ENCODE peak calls at places on chromosomes 7 and 10, in five cellular contexts. One of them, this sample, is unnamed.
A peak's percentile ranks its signal among the peaks of the same experiment; 100 is the strongest.

GRCh38 chr10:130333185-130333584 is 197.0 kb downstream of the GLRX3 start:
- DNase-seq in H54: no peak
- DNase-seq in cardiac fibroblast: no peak
- DNase-seq in stimulated activated CD8-positive, alpha-beta memory T cell treated with anti-CD3 and anti-CD28 coated beads, Interleukin-15, amount 100 ng/mL, for 24 hours: no peak
- DNase-seq in lower lobe of right lung: no peak
- DNase-seq in this sample: no peak

GRCh38 chr7:84210301-84210700 is 15.7 kb upstream of the SEMA3A start:
- DNase-seq in H54: no peak
- DNase-seq in cardiac fibroblast: no peak
- DNase-seq in stimulated activated CD8-positive, alpha-beta memory T cell treated with anti-CD3 and anti-CD28 coated beads, Interleukin-15, amount 100 ng/mL, for 24 hours: no peak
- DNase-seq in lower lobe of right lung: no peak
- DNase-seq in this sample: no peak

GRCh38 chr7:140209866-140210609 is 33.3 kb upstream of the KDM7A start:
- DNase-seq in H54: no peak
- DNase-seq in cardiac fibroblast: no peak
- DNase-seq in stimulated activated CD8-positive, alpha-beta memory T cell treated with anti-CD3 and anti-CD28 coated beads, Interleukin-15, amount 100 ng/mL, for 24 hours: no peak
- DNase-seq in lower lobe of right lung: peak; percentile 61
- DNase-seq in this sample: no peak

GRCh38 chr7:2573747-2574146 is 15.0 kb downstream of the IQCE start:
- DNase-seq in H54: no peak
- DNase-seq in cardiac fibroblast: no peak
- DNase-seq in stimulated activated CD8-positive, alpha-beta memory T cell treated with anti-CD3 and anti-CD28 coated beads, Interleukin-15, amount 100 ng/mL, for 24 hours: no peak
- DNase-seq in lower lobe of right lung: no peak
- DNase-seq in this sample: no peak

GRCh38 chr10:102408728-102409603 is 9.6 kb downstream of the PSD start:
- DNase-seq in H54: no peak
- DNase-seq in cardiac fibroblast: no peak
- DNase-seq in stimulated activated CD8-positive, alpha-beta memory T cell treated with anti-CD3 and anti-CD28 coated beads, Interleukin-15, amount 100 ng/mL, for 24 hours: peak; percentile 52
- DNase-seq in lower lobe of right lung: peak; percentile 47
- DNase-seq in this sample: no peak

GRCh38 chr7:130988443-130988842 is 254.4 kb upstream of the KLF14 start:
- DNase-seq in H54: no peak
- DNase-seq in cardiac fibroblast: peak; percentile 47
- DNase-seq in stimulated activated CD8-positive, alpha-beta memory T cell treated with anti-CD3 and anti-CD28 coated beads, Interleukin-15, amount 100 ng/mL, for 24 hours: no peak
- DNase-seq in lower lobe of right lung: no peak
- DNase-seq in this sample: no peak

GRCh38 chr7:106016331-106016730 is 53.3 kb downstream of the CDHR3 start:
- DNase-seq in H54: no peak
- DNase-seq in cardiac fibroblast: no peak
- DNase-seq in stimulated activated CD8-positive, alpha-beta memory T cell treated with anti-CD3 and anti-CD28 coated beads, Interleukin-15, amount 100 ng/mL, for 24 hours: no peak
- DNase-seq in lower lobe of right lung: no peak
- DNase-seq in this sample: no peak

GRCh38 chr10:57218382-57218781 is 857.3 kb upstream of the ZWINT start:
- DNase-seq in H54: no peak
- DNase-seq in cardiac fibroblast: no peak
- DNase-seq in stimulated activated CD8-positive, alpha-beta memory T cell treated with anti-CD3 and anti-CD28 coated beads, Interleukin-15, amount 100 ng/mL, for 24 hours: no peak
- DNase-seq in lower lobe of right lung: no peak
- DNase-seq in this sample: no peak

GRCh38 chr10:74926791-74927585 is 100.6 kb downstream of the KAT6B start:
- DNase-seq in H54: no peak
- DNase-seq in cardiac fibroblast: no peak
- DNase-seq in stimulated activated CD8-positive, alpha-beta memory T cell treated with anti-CD3 and anti-CD28 coated beads, Interleukin-15, amount 100 ng/mL, for 24 hours: no peak
- DNase-seq in lower lobe of right lung: no peak
- DNase-seq in this sample: no peak

GRCh38 chr10:49299816-49300139 is 808 bp downstream of the C10orf71 start:
- DNase-seq in H54: no peak
- DNase-seq in cardiac fibroblast: no peak
- DNase-seq in stimulated activated CD8-positive, alpha-beta memory T cell treated with anti-CD3 and anti-CD28 coated beads, Interleukin-15, amount 100 ng/mL, for 24 hours: no peak
- DNase-seq in lower lobe of right lung: no peak
- DNase-seq in this sample: no peak

GRCh38 chr7:149144996-149145850 is 2.0 kb upstream of the ZNF398 start:
- DNase-seq in H54: no peak
- DNase-seq in cardiac fibroblast: no peak
- DNase-seq in stimulated activated CD8-positive, alpha-beta memory T cell treated with anti-CD3 and anti-CD28 coated beads, Interleukin-15, amount 100 ng/mL, for 24 hours: no peak
- DNase-seq in lower lobe of right lung: no peak
- DNase-seq in this sample: no peak

GRCh38 chr10:130554701-130555410 is 418.7 kb downstream of the GLRX3 start:
- DNase-seq in H54: no peak
- DNase-seq in cardiac fibroblast: no peak
- DNase-seq in stimulated activated CD8-positive, alpha-beta memory T cell treated with anti-CD3 and anti-CD28 coated beads, Interleukin-15, amount 100 ng/mL, for 24 hours: no peak
- DNase-seq in lower lobe of right lung: no peak
- DNase-seq in this sample: no peak

GRCh38 chr10:44352316-44353127 is 32.4 kb downstream of the CXCL12 start:
- DNase-seq in H54: no peak
- DNase-seq in cardiac fibroblast: peak; percentile 64
- DNase-seq in stimulated activated CD8-positive, alpha-beta memory T cell treated with anti-CD3 and anti-CD28 coated beads, Interleukin-15, amount 100 ng/mL, for 24 hours: no peak
- DNase-seq in lower lobe of right lung: no peak
- DNase-seq in this sample: no peak

GRCh38 chr7:151518781-151519044 is 982 bp downstream of the RHEB start:
- DNase-seq in H54: no peak
- DNase-seq in cardiac fibroblast: no peak
- DNase-seq in stimulated activated CD8-positive, alpha-beta memory T cell treated with anti-CD3 and anti-CD28 coated beads, Interleukin-15, amount 100 ng/mL, for 24 hours: no peak
- DNase-seq in lower lobe of right lung: no peak
- DNase-seq in this sample: no peak

GRCh38 chr7:85119934-85120333 is 66.9 kb downstream of the SEMA3D start:
- DNase-seq in H54: no peak
- DNase-seq in cardiac fibroblast: no peak
- DNase-seq in stimulated activated CD8-positive, alpha-beta memory T cell treated with anti-CD3 and anti-CD28 coated beads, Interleukin-15, amount 100 ng/mL, for 24 hours: no peak
- DNase-seq in lower lobe of right lung: no peak
- DNase-seq in this sample: no peak

GRCh38 chr7:66779669-66780408 is 39.3 kb downstream of the RABGEF1 start:
- DNase-seq in H54: peak; percentile 12
- DNase-seq in cardiac fibroblast: peak; percentile 72
- DNase-seq in stimulated activated CD8-positive, alpha-beta memory T cell treated with anti-CD3 and anti-CD28 coated beads, Interleukin-15, amount 100 ng/mL, for 24 hours: no peak
- DNase-seq in lower lobe of right lung: no peak
- DNase-seq in this sample: no peak

GRCh38 chr7:25940086-25940906 is 211.7 kb upstream of the NFE2L3 start:
- DNase-seq in H54: no peak
- DNase-seq in cardiac fibroblast: no peak
- DNase-seq in stimulated activated CD8-positive, alpha-beta memory T cell treated with anti-CD3 and anti-CD28 coated beads, Interleukin-15, amount 100 ng/mL, for 24 hours: no peak
- DNase-seq in lower lobe of right lung: no peak
- DNase-seq in this sample: no peak

GRCh38 chr7:143405158-143405557 is 3.5 kb downstream of the EPHA1 start:
- DNase-seq in H54: no peak
- DNase-seq in cardiac fibroblast: no peak
- DNase-seq in stimulated activated CD8-positive, alpha-beta memory T cell treated with anti-CD3 and anti-CD28 coated beads, Interleukin-15, amount 100 ng/mL, for 24 hours: no peak
- DNase-seq in lower lobe of right lung: no peak
- DNase-seq in this sample: no peak

GRCh38 chr7:33773053-33773452 is 132.3 kb upstream of the BMPER start:
- DNase-seq in H54: peak; percentile 47
- DNase-seq in cardiac fibroblast: peak; percentile 86
- DNase-seq in stimulated activated CD8-positive, alpha-beta memory T cell treated with anti-CD3 and anti-CD28 coated beads, Interleukin-15, amount 100 ng/mL, for 24 hours: no peak
- DNase-seq in lower lobe of right lung: no peak
- DNase-seq in this sample: peak; percentile 10

GRCh38 chr10:122126763-122127659 is 138.0 kb downstream of the TACC2 start:
- DNase-seq in H54: peak; percentile 52
- DNase-seq in cardiac fibroblast: peak; percentile 90
- DNase-seq in stimulated activated CD8-positive, alpha-beta memory T cell treated with anti-CD3 and anti-CD28 coated beads, Interleukin-15, amount 100 ng/mL, for 24 hours: no peak
- DNase-seq in lower lobe of right lung: no peak
- DNase-seq in this sample: peak; percentile 85

GRCh38 chr7:99108615-99109014 is 35.3 kb downstream of the SMURF1 start:
- DNase-seq in H54: no peak
- DNase-seq in cardiac fibroblast: peak; percentile 72
- DNase-seq in stimulated activated CD8-positive, alpha-beta memory T cell treated with anti-CD3 and anti-CD28 coated beads, Interleukin-15, amount 100 ng/mL, for 24 hours: no peak
- DNase-seq in lower lobe of right lung: no peak
- DNase-seq in this sample: no peak

GRCh38 chr7:155454183-155455112 is 3.5 kb upstream of the EN2 start:
- DNase-seq in H54: no peak
- DNase-seq in cardiac fibroblast: no peak
- DNase-seq in stimulated activated CD8-positive, alpha-beta memory T cell treated with anti-CD3 and anti-CD28 coated beads, Interleukin-15, amount 100 ng/mL, for 24 hours: no peak
- DNase-seq in lower lobe of right lung: no peak
- DNase-seq in this sample: no peak

This sample was measured in kidney epithelial cell.